ENCODE peak calls at places on chromosomes 5 and 9, in eight cellular contexts. J is endothelial cell, O is posterior cingulate gyrus, E is psoas muscle, N is SHP77, M is GM20000, F is GM03348, G is glutamatergic neuron. K is an unnamed sample.

GRCh38 chr9:13873212-13873611 is 440.7 kb downstream of the NFIB start:
- DNase-seq in J (no peak), O (no peak), E (no peak), N (no peak), M (no peak), F (no peak), G (no peak), K (no peak)

GRCh38 chr9:68575821-68576220 is 35.1 kb upstream of the TMEM252 start:
- DNase-seq in J (no peak), O (no peak), E (no peak), N (no peak), M (no peak), F (no peak), G (no peak), K (no peak)

GRCh38 chr5:127313847-127314473 is 23.4 kb downstream of the MEGF10 start:
- DNase-seq in J (peak), O (peak), E (peak), N (peak), M (peak), F (peak), G (peak), K (peak)

GRCh38 chr9:133844431-133844830 is 106.3 kb upstream of the SARDH start:
- DNase-seq in J (no peak), O (no peak), E (no peak), N (no peak), M (no peak), F (no peak), G (no peak), K (no peak)

GRCh38 chr5:141598389-141599360 is 20.1 kb downstream of the DIAPH1 start:
- DNase-seq in J (no peak), O (no peak), E (no peak), N (no peak), M (no peak), F (peak), G (no peak), K (no peak)

GRCh38 chr5:179822444-179822990 is 1.8 kb downstream of the SQSTM1 start:
- DNase-seq in J (no peak), O (no peak), E (no peak), N (no peak), M (no peak), F (no peak), G (no peak), K (no peak)

GRCh38 chr9:78808087-78808486 is 511.2 kb downstream of the PSAT1 start:
- DNase-seq in J (no peak), O (no peak), E (no peak), N (no peak), M (no peak), F (no peak), G (no peak), K (no peak)

GRCh38 chr5:14581891-14582796 is 552 bp downstream of the OTULINL start:
- DNase-seq in J (peak), O (peak), E (peak), N (peak), M (peak), F (peak), G (peak), K (peak)

GRCh38 chr5:31824886-31825774 is 186.2 kb downstream of the PDZD2 start:
- DNase-seq in J (peak), O (peak), E (peak), N (peak), M (peak), F (peak), G (peak), K (peak)

GRCh38 chr5:62029303-62029702 is 276.7 kb upstream of the KIF2A start:
- DNase-seq in J (no peak), O (no peak), E (no peak), N (no peak), M (no peak), F (no peak), G (no peak), K (no peak)

GRCh38 chr9:3751125-3751758 is 225.4 kb upstream of the RFX3 start:
- DNase-seq in J (no peak), O (no peak), E (no peak), N (no peak), M (no peak), F (peak), G (no peak), K (no peak)

GRCh38 chr5:89733772-89734171 is 675.8 kb downstream of the CETN3 start:
- DNase-seq in J (no peak), O (no peak), E (no peak), N (no peak), M (no peak), F (no peak), G (no peak), K (no peak)

GRCh38 chr5:27590503-27590902 is 552.1 kb upstream of the CDH9 start:
- DNase-seq in J (no peak), O (no peak), E (no peak), N (no peak), M (no peak), F (no peak), G (peak), K (no peak)